ENCODE peak calls at places on chromosomes 2 and 18, in nine cellular contexts. One of them, this sample, is unnamed.

GRCh38 chr18:38077219-38077618 is 511.6 kb upstream of the CELF4 start:
- DNase-seq in body of pancreas: no peak
- DNase-seq in tibial nerve: no peak
- DNase-seq in thoracic aorta: no peak
- DNase-seq in GM23248: no peak
- DNase-seq in CD8-positive, alpha-beta T cell: no peak
- DNase-seq in lower lobe of right lung: no peak
- DNase-seq in astrocyte: no peak
- DNase-seq in endothelial cell of umbilical vein: no peak
- DNase-seq in this sample: no peak

GRCh38 chr2:9315280-9315847 is 108.0 kb downstream of the ITGB1BP1 start:
- DNase-seq in lower lobe of right lung: no peak
- DNase-seq in astrocyte: no peak
- DNase-seq in thoracic aorta: no peak
- DNase-seq in endothelial cell of umbilical vein: no peak
- DNase-seq in body of pancreas: no peak
- DNase-seq in CD8-positive, alpha-beta T cell: no peak
- DNase-seq in GM23248: no peak
- DNase-seq in tibial nerve: no peak
- DNase-seq in this sample: no peak

GRCh38 chr2:137302957-137303356 is 537.6 kb downstream of the THSD7B start:
- DNase-seq in endothelial cell of umbilical vein: no peak
- DNase-seq in GM23248: no peak
- DNase-seq in tibial nerve: no peak
- DNase-seq in thoracic aorta: no peak
- DNase-seq in astrocyte: no peak
- DNase-seq in CD8-positive, alpha-beta T cell: no peak
- DNase-seq in body of pancreas: no peak
- DNase-seq in lower lobe of right lung: no peak
- DNase-seq in this sample: no peak

GRCh38 chr18:21513741-21514140 is 86.8 kb downstream of the ESCO1 start:
- DNase-seq in thoracic aorta: no peak
- DNase-seq in astrocyte: no peak
- DNase-seq in endothelial cell of umbilical vein: no peak
- DNase-seq in CD8-positive, alpha-beta T cell: no peak
- DNase-seq in tibial nerve: no peak
- DNase-seq in lower lobe of right lung: no peak
- DNase-seq in body of pancreas: no peak
- DNase-seq in GM23248: no peak
- DNase-seq in this sample: no peak

GRCh38 chr2:150971910-150972309 is 289.8 kb downstream of the RBM43 start:
- DNase-seq in thoracic aorta: no peak
- DNase-seq in lower lobe of right lung: no peak
- DNase-seq in astrocyte: no peak
- DNase-seq in endothelial cell of umbilical vein: no peak
- DNase-seq in CD8-positive, alpha-beta T cell: no peak
- DNase-seq in GM23248: no peak
- DNase-seq in tibial nerve: no peak
- DNase-seq in body of pancreas: no peak
- DNase-seq in this sample: no peak

GRCh38 chr2:108604196-108604595 is 69.9 kb downstream of the LIMS1 start:
- DNase-seq in GM23248: peak
- DNase-seq in lower lobe of right lung: no peak
- DNase-seq in CD8-positive, alpha-beta T cell: no peak
- DNase-seq in thoracic aorta: no peak
- DNase-seq in body of pancreas: no peak
- DNase-seq in tibial nerve: no peak
- DNase-seq in endothelial cell of umbilical vein: no peak
- DNase-seq in astrocyte: no peak
- DNase-seq in this sample: no peak

GRCh38 chr2:19187323-19188020 is 171.0 kb downstream of the OSR1 start:
- DNase-seq in CD8-positive, alpha-beta T cell: no peak
- DNase-seq in astrocyte: peak
- DNase-seq in lower lobe of right lung: no peak
- DNase-seq in GM23248: peak
- DNase-seq in body of pancreas: no peak
- DNase-seq in endothelial cell of umbilical vein: no peak
- DNase-seq in tibial nerve: no peak
- DNase-seq in thoracic aorta: no peak
- DNase-seq in this sample: no peak

GRCh38 chr2:128498086-128498485 is 179.4 kb upstream of the HS6ST1 start:
- DNase-seq in endothelial cell of umbilical vein: no peak
- DNase-seq in GM23248: no peak
- DNase-seq in tibial nerve: no peak
- DNase-seq in lower lobe of right lung: no peak
- DNase-seq in CD8-positive, alpha-beta T cell: no peak
- DNase-seq in body of pancreas: no peak
- DNase-seq in astrocyte: no peak
- DNase-seq in thoracic aorta: no peak
- DNase-seq in this sample: no peak

GRCh38 chr2:8550932-8551621 is 130.8 kb upstream of the ID2 start:
- DNase-seq in thoracic aorta: no peak
- DNase-seq in CD8-positive, alpha-beta T cell: no peak
- DNase-seq in tibial nerve: no peak
- DNase-seq in astrocyte: no peak
- DNase-seq in endothelial cell of umbilical vein: no peak
- DNase-seq in lower lobe of right lung: no peak
- DNase-seq in body of pancreas: no peak
- DNase-seq in GM23248: no peak
- DNase-seq in this sample: peak

GRCh38 chr2:120626566-120626965 is 109.1 kb upstream of the GLI2 start:
- DNase-seq in CD8-positive, alpha-beta T cell: no peak
- DNase-seq in thoracic aorta: no peak
- DNase-seq in GM23248: no peak
- DNase-seq in lower lobe of right lung: no peak
- DNase-seq in endothelial cell of umbilical vein: no peak
- DNase-seq in body of pancreas: peak
- DNase-seq in tibial nerve: no peak
- DNase-seq in astrocyte: no peak
- DNase-seq in this sample: no peak

GRCh38 chr2:120818441-120818920 is 82.8 kb downstream of the GLI2 start:
- DNase-seq in astrocyte: peak
- DNase-seq in endothelial cell of umbilical vein: no peak
- DNase-seq in thoracic aorta: no peak
- DNase-seq in CD8-positive, alpha-beta T cell: no peak
- DNase-seq in lower lobe of right lung: peak
- DNase-seq in GM23248: peak
- DNase-seq in tibial nerve: no peak
- DNase-seq in body of pancreas: peak
- DNase-seq in this sample: no peak

GRCh38 chr2:230902180-230902899 is 22.7 kb downstream of the GPR55 start:
- DNase-seq in thoracic aorta: no peak
- DNase-seq in astrocyte: peak
- DNase-seq in GM23248: peak
- DNase-seq in tibial nerve: no peak
- DNase-seq in body of pancreas: no peak
- DNase-seq in endothelial cell of umbilical vein: no peak
- DNase-seq in lower lobe of right lung: no peak
- DNase-seq in CD8-positive, alpha-beta T cell: no peak
- DNase-seq in this sample: no peak

GRCh38 chr2:46983065-46983801 is 67.6 kb upstream of the MCFD2 start:
- DNase-seq in CD8-positive, alpha-beta T cell: no peak
- DNase-seq in body of pancreas: peak
- DNase-seq in endothelial cell of umbilical vein: peak
- DNase-seq in GM23248: peak
- DNase-seq in lower lobe of right lung: peak
- DNase-seq in thoracic aorta: no peak
- DNase-seq in astrocyte: peak
- DNase-seq in tibial nerve: no peak
- DNase-seq in this sample: no peak

GRCh38 chr2:67318966-67319590 is 78.1 kb upstream of the ETAA1 start:
- DNase-seq in tibial nerve: no peak
- DNase-seq in lower lobe of right lung: no peak
- DNase-seq in body of pancreas: no peak
- DNase-seq in thoracic aorta: no peak
- DNase-seq in astrocyte: peak
- DNase-seq in CD8-positive, alpha-beta T cell: no peak
- DNase-seq in GM23248: no peak
- DNase-seq in endothelial cell of umbilical vein: no peak
- DNase-seq in this sample: no peak

GRCh38 chr2:33033524-33034150 is 86.9 kb downstream of the LTBP1 start:
- DNase-seq in body of pancreas: no peak
- DNase-seq in thoracic aorta: no peak
- DNase-seq in endothelial cell of umbilical vein: peak
- DNase-seq in astrocyte: peak
- DNase-seq in CD8-positive, alpha-beta T cell: no peak
- DNase-seq in lower lobe of right lung: no peak
- DNase-seq in tibial nerve: no peak
- DNase-seq in GM23248: peak
- DNase-seq in this sample: no peak

GRCh38 chr2:50401772-50402653 is 629.9 kb downstream of the NRXN1 start:
- DNase-seq in body of pancreas: peak
- DNase-seq in CD8-positive, alpha-beta T cell: no peak
- DNase-seq in GM23248: peak
- DNase-seq in thoracic aorta: no peak
- DNase-seq in astrocyte: peak
- DNase-seq in lower lobe of right lung: no peak
- DNase-seq in endothelial cell of umbilical vein: peak
- DNase-seq in tibial nerve: peak
- DNase-seq in this sample: no peak

GRCh38 chr2:44549856-44550255 is 188.1 kb downstream of the CAMKMT start:
- DNase-seq in lower lobe of right lung: no peak
- DNase-seq in CD8-positive, alpha-beta T cell: no peak
- DNase-seq in thoracic aorta: no peak
- DNase-seq in body of pancreas: no peak
- DNase-seq in GM23248: peak
- DNase-seq in endothelial cell of umbilical vein: peak
- DNase-seq in tibial nerve: no peak
- DNase-seq in astrocyte: peak
- DNase-seq in this sample: no peak
- H3K27ac ChIP-seq in lower lobe of right lung: no peak
- H3K27ac ChIP-seq in CD8-positive, alpha-beta T cell: no peak
- H3K27ac ChIP-seq in thoracic aorta: no peak
- H3K27ac ChIP-seq in body of pancreas: no peak
- H3K27ac ChIP-seq in GM23248: peak
- H3K27ac ChIP-seq in endothelial cell of umbilical vein: peak
- H3K27ac ChIP-seq in tibial nerve: no peak
- H3K27ac ChIP-seq in astrocyte: peak
- H3K27ac ChIP-seq in this sample: peak

DNA sequence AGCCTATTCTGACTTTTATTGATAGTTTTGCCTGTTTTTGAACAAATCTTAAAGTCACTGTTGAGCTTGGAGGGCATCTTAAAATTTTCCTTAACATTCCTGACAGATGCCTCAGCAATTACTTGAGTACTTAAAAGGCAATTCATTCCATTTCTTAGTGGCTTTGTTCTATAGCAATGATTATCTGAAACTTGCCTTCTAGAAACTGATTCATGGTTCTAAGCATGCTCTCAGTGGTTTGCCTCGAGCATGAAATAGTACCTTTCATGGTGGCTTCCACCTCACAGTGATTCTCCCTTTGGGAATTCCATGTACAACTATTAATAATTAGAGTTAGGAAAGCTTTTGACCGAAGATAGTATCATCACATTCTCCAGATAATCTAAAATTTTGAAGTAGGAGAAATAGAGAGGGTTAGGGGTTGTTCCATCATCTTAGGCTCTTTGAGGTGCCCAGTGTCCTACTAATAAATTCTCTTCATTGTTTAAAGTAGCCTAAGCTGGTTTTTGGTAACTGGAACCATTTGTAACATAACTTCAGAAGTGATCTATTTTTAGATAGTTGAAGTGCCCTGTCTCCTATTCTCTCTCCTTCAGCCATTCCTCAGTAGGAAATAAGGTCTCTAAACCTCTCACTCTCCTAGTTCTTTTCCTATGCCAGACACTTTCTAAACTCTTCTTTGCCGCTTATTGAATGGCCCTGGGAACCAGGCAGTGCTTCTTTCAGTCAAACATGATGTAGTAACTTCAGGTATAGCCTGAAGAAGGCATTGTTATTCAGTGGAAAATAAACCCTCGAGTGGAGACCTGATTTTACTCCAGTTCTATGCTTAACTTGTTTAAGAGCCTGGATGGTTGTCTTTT is 156.1 kb downstream of the HAUS1 start:
- DNase-seq in GM23248: peak
- DNase-seq in lower lobe of right lung: no peak
- DNase-seq in endothelial cell of umbilical vein: no peak
- DNase-seq in body of pancreas: no peak
- DNase-seq in astrocyte: peak
- DNase-seq in tibial nerve: no peak
- DNase-seq in thoracic aorta: no peak
- DNase-seq in CD8-positive, alpha-beta T cell: no peak
- DNase-seq in this sample: no peak
- H3K27ac ChIP-seq in GM23248: peak
- H3K27ac ChIP-seq in lower lobe of right lung: no peak
- H3K27ac ChIP-seq in endothelial cell of umbilical vein: no peak
- H3K27ac ChIP-seq in body of pancreas: no peak
- H3K27ac ChIP-seq in astrocyte: peak
- H3K27ac ChIP-seq in tibial nerve: no peak
- H3K27ac ChIP-seq in thoracic aorta: peak
- H3K27ac ChIP-seq in CD8-positive, alpha-beta T cell: no peak
- H3K27ac ChIP-seq in this sample: peak

GRCh38 chr2:102158336-102158735 is 15.8 kb downstream of the IL1R1 start:
- DNase-seq in endothelial cell of umbilical vein: no peak
- DNase-seq in body of pancreas: no peak
- DNase-seq in tibial nerve: no peak
- DNase-seq in CD8-positive, alpha-beta T cell: no peak
- DNase-seq in thoracic aorta: no peak
- DNase-seq in astrocyte: no peak
- DNase-seq in lower lobe of right lung: no peak
- DNase-seq in GM23248: no peak
- DNase-seq in this sample: no peak

GRCh38 chr2:102154364-102154763 is 11.8 kb downstream of the IL1R1 start:
- DNase-seq in lower lobe of right lung: no peak
- DNase-seq in body of pancreas: no peak
- DNase-seq in thoracic aorta: no peak
- DNase-seq in GM23248: no peak
- DNase-seq in tibial nerve: no peak
- DNase-seq in endothelial cell of umbilical vein: no peak
- DNase-seq in astrocyte: no peak
- DNase-seq in CD8-positive, alpha-beta T cell: no peak
- DNase-seq in this sample: no peak

GRCh38 chr2:102159295-102159694 is 16.7 kb downstream of the IL1R1 start:
- DNase-seq in CD8-positive, alpha-beta T cell: no peak
- DNase-seq in body of pancreas: no peak
- DNase-seq in GM23248: peak
- DNase-seq in astrocyte: no peak
- DNase-seq in endothelial cell of umbilical vein: no peak
- DNase-seq in thoracic aorta: no peak
- DNase-seq in tibial nerve: no peak
- DNase-seq in lower lobe of right lung: no peak
- DNase-seq in this sample: no peak

GRCh38 chr2:102155703-102156515 is 13.4 kb downstream of the IL1R1 start:
- DNase-seq in thoracic aorta: no peak
- DNase-seq in body of pancreas: peak
- DNase-seq in GM23248: peak
- DNase-seq in astrocyte: no peak
- DNase-seq in tibial nerve: peak
- DNase-seq in CD8-positive, alpha-beta T cell: no peak
- DNase-seq in endothelial cell of umbilical vein: no peak
- DNase-seq in lower lobe of right lung: no peak
- DNase-seq in this sample: no peak

GRCh38 chr2:102155131-102155702 is 12.7 kb downstream of the IL1R1 start:
- DNase-seq in astrocyte: no peak
- DNase-seq in body of pancreas: no peak
- DNase-seq in thoracic aorta: no peak
- DNase-seq in tibial nerve: no peak
- DNase-seq in CD8-positive, alpha-beta T cell: no peak
- DNase-seq in lower lobe of right lung: no peak
- DNase-seq in endothelial cell of umbilical vein: no peak
- DNase-seq in GM23248: no peak
- DNase-seq in this sample: no peak
- H3K27ac ChIP-seq in astrocyte: no peak
- H3K27ac ChIP-seq in body of pancreas: peak
- H3K27ac ChIP-seq in thoracic aorta: peak
- H3K27ac ChIP-seq in tibial nerve: peak
- H3K27ac ChIP-seq in CD8-positive, alpha-beta T cell: no peak
- H3K27ac ChIP-seq in lower lobe of right lung: peak
- H3K27ac ChIP-seq in endothelial cell of umbilical vein: no peak
- H3K27ac ChIP-seq in GM23248: peak
- H3K27ac ChIP-seq in this sample: no peak

GRCh38 chr2:197708331-197708730 is 3.2 kb downstream of the MARS2 start:
- DNase-seq in GM23248: peak
- DNase-seq in endothelial cell of umbilical vein: peak
- DNase-seq in CD8-positive, alpha-beta T cell: no peak
- DNase-seq in tibial nerve: no peak
- DNase-seq in astrocyte: peak
- DNase-seq in thoracic aorta: no peak
- DNase-seq in body of pancreas: no peak
- DNase-seq in lower lobe of right lung: no peak
- DNase-seq in this sample: no peak
- H3K27ac ChIP-seq in GM23248: peak
- H3K27ac ChIP-seq in endothelial cell of umbilical vein: no peak
- H3K27ac ChIP-seq in CD8-positive, alpha-beta T cell: no peak
- H3K27ac ChIP-seq in tibial nerve: no peak
- H3K27ac ChIP-seq in astrocyte: no peak
- H3K27ac ChIP-seq in thoracic aorta: no peak
- H3K27ac ChIP-seq in body of pancreas: no peak
- H3K27ac ChIP-seq in lower lobe of right lung: no peak
- H3K27ac ChIP-seq in this sample: peak